ENCODE peak calls at places on chromosomes 5 and 9, in nine cellular contexts. T is HCT116; K is fibroblast of lung; R is CD8-positive, alpha-beta T cell; C is epithelial cell of esophagus; H is brain microvascular endothelial cell; G is AG09309; S is OCI-LY7; P is ovary. B is an unnamed sample.

GRCh38 chr5:113205807-113206206 is 229.0 kb downstream of the TSSK1B start:
- DNase-seq in T (peak), K (no peak), R (no peak), C (peak), H (no peak), G (no peak), S (no peak), P (no peak), B (no peak)

GRCh38 chr5:150044334-150044681 is 42.0 kb downstream of the CSF1R start:
- DNase-seq in T (no peak), K (peak), R (no peak), C (peak), H (peak), G (no peak), S (no peak), P (no peak), B (no peak)

GRCh38 chr9:87065981-87066380 is 118.7 kb upstream of the GAS1 start:
- DNase-seq in T (no peak), K (no peak), R (no peak), C (no peak), H (no peak), G (no peak), S (no peak), P (no peak), B (no peak)

GRCh38 chr5:161847447-161847846 is 473 bp upstream of the GABRA1 start:
- DNase-seq in T (no peak), K (no peak), R (no peak), C (no peak), H (no peak), G (no peak), S (no peak), P (no peak), B (no peak)

GRCh38 chr5:10493884-10494283 is 52.2 kb downstream of the ROPN1L start:
- DNase-seq in T (no peak), K (no peak), R (no peak), C (no peak), H (no peak), G (no peak), S (peak), P (no peak), B (no peak)

GRCh38 chr9:80871596-80871995 is 817.8 kb downstream of the TLE1 start:
- DNase-seq in T (no peak), K (no peak), R (no peak), C (no peak), H (no peak), G (no peak), S (no peak), P (no peak), B (no peak)

GRCh38 chr9:103713631-103714030 is 380.5 kb upstream of the SMC2 start:
- DNase-seq in T (no peak), K (no peak), R (no peak), C (peak), H (peak), G (no peak), S (no peak), P (no peak), B (no peak)

GRCh38 chr5:110899566-110900412 is 161.0 kb downstream of the SLC25A46 start:
- DNase-seq in T (no peak), K (peak), R (no peak), C (peak), H (peak), G (no peak), S (no peak), P (no peak), B (no peak)

GRCh38 chr5:61397238-61397637 is 65.2 kb downstream of the ZSWIM6 start:
- DNase-seq in T (no peak), K (no peak), R (no peak), C (no peak), H (peak), G (no peak), S (no peak), P (no peak), B (no peak)

GRCh38 chr5:134151723-134152122 is 25.0 kb downstream of the SKP1 start:
- DNase-seq in T (no peak), K (no peak), R (no peak), C (no peak), H (no peak), G (no peak), S (no peak), P (no peak), B (no peak)

GRCh38 chr9:91100878-91101450 is 260.8 kb downstream of the AUH start:
- DNase-seq in T (no peak), K (peak), R (no peak), C (no peak), H (peak), G (no peak), S (no peak), P (peak), B (no peak)

GRCh38 chr5:115543365-115543700 is 1.2 kb downstream of the FEM1C start:
- DNase-seq in T (no peak), K (no peak), R (no peak), C (no peak), H (no peak), G (no peak), S (no peak), P (no peak), B (no peak)

GRCh38 chr5:157366741-157367684 is 93.0 kb upstream of the NIPAL4 start:
- DNase-seq in T (no peak), K (peak), R (no peak), C (peak), H (peak), G (peak), S (peak), P (no peak), B (no peak)
- TF ChIP-seq CTCF in T (peak), K (peak), R (no peak), C (peak), H (peak), G (peak), S (peak), P (no peak), B (peak)

GRCh38 chr9:137697832-137698231 is 79.0 kb downstream of the EHMT1 start:
- DNase-seq in T (no peak), K (no peak), R (no peak), C (no peak), H (no peak), G (no peak), S (no peak), P (no peak), B (no peak)

GRCh38 chr9:137696526-137696925 is 77.7 kb downstream of the EHMT1 start:
- DNase-seq in T (no peak), K (no peak), R (no peak), C (no peak), H (no peak), G (no peak), S (no peak), P (no peak), B (no peak)

GRCh38 chr9:137694236-137694959 is 75.6 kb downstream of the EHMT1 start:
- DNase-seq in T (no peak), K (no peak), R (no peak), C (no peak), H (no peak), G (no peak), S (no peak), P (no peak), B (no peak)

GRCh38 chr9:137697193-137697592 is 78.4 kb downstream of the EHMT1 start:
- DNase-seq in T (no peak), K (no peak), R (no peak), C (no peak), H (no peak), G (no peak), S (no peak), P (no peak), B (no peak)

DNA sequence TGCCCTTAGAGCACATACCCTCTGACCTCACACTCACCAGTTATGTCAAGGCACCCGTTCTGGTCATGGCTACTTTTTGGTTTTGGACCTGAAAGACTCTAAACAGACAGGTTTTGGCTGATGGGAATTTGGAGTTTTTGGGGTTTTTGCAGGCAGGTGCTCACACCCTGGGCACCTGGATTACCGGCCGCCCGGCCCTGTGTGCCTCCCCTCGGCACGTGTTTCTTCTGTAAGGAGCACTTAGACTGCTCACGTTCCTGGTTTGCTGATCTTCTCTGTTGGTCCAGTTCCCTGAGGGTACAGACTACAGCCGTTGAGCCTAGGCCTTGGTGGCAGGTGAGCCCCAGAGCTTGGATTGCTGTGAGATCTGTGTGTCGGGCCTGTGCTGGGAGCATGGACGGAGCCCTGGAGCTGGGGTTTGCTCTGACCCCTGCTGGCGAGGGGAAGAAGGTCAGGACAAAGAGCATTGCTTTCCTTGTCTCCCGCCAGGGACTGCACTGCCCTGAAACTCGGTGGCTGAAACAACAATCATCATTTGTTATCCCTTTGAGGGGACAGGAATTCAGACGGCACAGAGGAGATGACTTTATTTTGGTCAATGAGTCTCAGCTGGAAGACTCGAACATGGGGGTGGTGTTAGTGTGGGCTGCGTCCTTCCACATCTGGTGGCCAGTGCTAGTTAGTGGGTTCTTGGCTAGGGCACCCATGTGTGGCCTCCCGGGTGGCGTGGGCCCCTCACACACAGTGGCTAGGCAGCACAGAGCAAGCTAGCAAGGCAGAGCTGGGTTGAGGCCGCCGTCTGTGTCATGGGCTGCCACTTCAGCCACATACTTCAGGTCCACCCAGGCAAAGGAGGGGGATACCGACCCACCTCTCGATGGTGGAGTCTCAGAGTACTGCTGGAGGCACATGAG is 76.4 kb downstream of the EHMT1 start:
- DNase-seq in T (no peak), K (peak), R (no peak), C (no peak), H (peak), G (no peak), S (peak), P (no peak), B (peak)
- TF ChIP-seq CTCF in T (peak), K (peak), R (peak), C (peak), H (peak), G (peak), S (peak), P (no peak), B (peak)

GRCh38 chr9:23587903-23588302 is 238.1 kb downstream of the ELAVL2 start:
- DNase-seq in T (no peak), K (no peak), R (no peak), C (peak), H (no peak), G (no peak), S (no peak), P (no peak), B (no peak)
- TF ChIP-seq CTCF in T (no peak), K (no peak), R (no peak), C (peak), H (no peak), G (no peak), S (peak), P (no peak), B (no peak)

GRCh38 chr9:116156621-116157314 is 3.2 kb downstream of the PAPPA start:
- DNase-seq in T (no peak), K (peak), R (no peak), C (peak), H (peak), G (peak), S (no peak), P (peak), B (peak)
- TF ChIP-seq CTCF in T (no peak), K (no peak), R (no peak), C (no peak), H (no peak), G (no peak), S (no peak), P (no peak), B (no peak)

DNA sequence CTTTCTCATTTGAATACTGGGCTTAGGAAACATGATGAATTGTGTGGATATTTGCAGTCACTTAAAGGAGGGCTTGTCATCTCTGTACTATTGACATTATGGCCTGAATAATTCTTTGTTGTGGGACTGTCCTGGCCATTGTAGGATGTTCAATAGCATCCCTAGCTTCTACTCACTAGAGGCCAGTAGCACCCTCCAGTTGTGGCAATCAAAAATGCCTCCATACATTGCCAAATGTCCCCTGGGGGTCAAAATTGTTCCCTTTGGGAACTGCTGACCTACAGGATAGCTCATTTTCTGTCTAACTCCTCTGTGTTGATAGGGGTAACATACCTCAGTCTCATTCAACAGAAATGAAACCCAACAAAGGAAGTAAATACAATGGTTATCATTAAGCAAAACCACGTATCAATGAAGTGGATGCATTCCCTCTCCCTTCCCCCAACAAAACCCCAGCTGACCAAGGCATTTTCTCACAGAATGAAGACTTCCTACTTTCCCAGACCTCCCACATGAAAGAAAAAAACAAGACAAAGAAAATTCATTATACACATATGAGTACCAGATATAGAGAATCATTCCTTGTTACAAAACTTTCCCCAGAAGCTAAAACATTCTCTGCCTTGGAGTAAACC is 18.1 kb downstream of the FYB1 start:
- DNase-seq in T (no peak), K (no peak), R (no peak), C (no peak), H (no peak), G (no peak), S (no peak), P (no peak), B (no peak)
- TF ChIP-seq CTCF in T (peak), K (no peak), R (peak), C (no peak), H (no peak), G (no peak), S (no peak), P (no peak), B (no peak)

GRCh38 chr5:169289520-169289919 is 11.4 kb downstream of the SLIT3 start:
- DNase-seq in T (no peak), K (no peak), R (no peak), C (no peak), H (no peak), G (no peak), S (no peak), P (no peak), B (no peak)
- TF ChIP-seq CTCF in T (no peak), K (no peak), R (no peak), C (no peak), H (peak), G (peak), S (no peak), P (no peak), B (peak)